ENCODE peak calls at places on chromosomes 4 and X, in seven cellular contexts. J, H, P, A, N, Q and L are unnamed samples.

GRCh38 chr4:21102667-21103066 is 402.4 kb downstream of the PACRGL start:
- DNase-seq in J (no peak), H (no peak), P (no peak), A (no peak), N (no peak), Q (no peak), L (no peak)

GRCh38 chr4:166594326-166594946 is 639.9 kb downstream of the SPOCK3 start:
- DNase-seq in J (no peak), H (peak; percentile 38), P (no peak), A (no peak), N (no peak), Q (peak; percentile 79), L (peak; percentile 0)

GRCh38 chrX:65634732-65635131 is 32.7 kb upstream of the MSN start:
- DNase-seq in J (no peak), H (no peak), P (no peak), A (no peak), N (no peak), Q (no peak), L (no peak)

GRCh38 chrX:44872319-44872816 is 620 bp upstream of the KDM6A start:
- DNase-seq in J (peak; percentile 16), H (no peak), P (no peak), A (peak; percentile 39), N (peak; percentile 81), Q (peak; percentile 72), L (no peak)

GRCh38 chrX:65528705-65529340 is 5.8 kb downstream of the LAS1L start:
- DNase-seq in J (peak; percentile 13), H (no peak), P (peak; percentile 66), A (peak; percentile 64), N (no peak), Q (peak; percentile 52), L (peak; percentile 42)

GRCh38 chr4:102815981-102816380 is 11.4 kb downstream of the UBE2D3 start:
- DNase-seq in J (no peak), H (peak; percentile 31), P (no peak), A (no peak), N (no peak), Q (no peak), L (no peak)

GRCh38 chr4:115126487-115126886 is 13.1 kb upstream of the NDST4 start:
- DNase-seq in J (no peak), H (peak; percentile 53), P (no peak), A (no peak), N (no peak), Q (peak; percentile 22), L (no peak)

GRCh38 chr4:128670434-128670999 is 139.0 kb upstream of the JADE1 start:
- DNase-seq in J (no peak), H (no peak), P (no peak), A (no peak), N (no peak), Q (no peak), L (no peak)

GRCh38 chrX:117919755-117920154 is 196.9 kb downstream of the KLHL13 start:
- DNase-seq in J (no peak), H (no peak), P (no peak), A (no peak), N (no peak), Q (no peak), L (no peak)

GRCh38 chrX:95721011-95721410 is 963.6 kb upstream of the DIAPH2 start:
- DNase-seq in J (no peak), H (no peak), P (no peak), A (no peak), N (no peak), Q (no peak), L (no peak)

GRCh38 chr4:108592674-108592986 is 27.7 kb upstream of the RPL34 start:
- DNase-seq in J (no peak), H (no peak), P (no peak), A (no peak), N (no peak), Q (peak; percentile 59), L (no peak)

GRCh38 chr4:56728512-56728911 is 47.4 kb upstream of the HOPX start:
- DNase-seq in J (peak; percentile 86), H (peak; percentile 18), P (no peak), A (no peak), N (no peak), Q (peak; percentile 90), L (no peak)

GRCh38 chr4:84697615-84698201 is 114.8 kb downstream of the CDS1 start:
- DNase-seq in J (no peak), H (no peak), P (no peak), A (no peak), N (no peak), Q (no peak), L (no peak)

GRCh38 chrX:120036704-120037103 is 40.8 kb downstream of the RHOXF2B start:
- DNase-seq in J (no peak), H (no peak), P (no peak), A (no peak), N (no peak), Q (no peak), L (no peak)